ENCODE peak calls at places on chromosomes 5 and 9, in nine cellular contexts. One of them, this sample, is unnamed.

GRCh38 chr5:160245506-160246100 is 16.3 kb downstream of the FABP6 start:
- DNase-seq in psoas muscle: no peak
- DNase-seq in activated CD8-positive, alpha-beta memory T cell treated with anti-CD3 and anti-CD28 coated beads for 24 hours: no peak
- DNase-seq in NCI-H2081: no peak
- DNase-seq in stimulated activated CD4-positive, alpha-beta T cell treated with anti-CD3 and anti-CD28 coated beads, Interleukin-1b, Interleukin-23, amount 100 ng/mL, for 24 hours: no peak
- DNase-seq in HEK293T: no peak
- DNase-seq in activated T-helper 1 cell treated with Interleukin-2 at 50 U/mL for 16 hours: no peak
- DNase-seq in DMS153: no peak
- DNase-seq in NCI-H510A: no peak
- DNase-seq in this sample: no peak

GRCh38 chr5:32076699-32077695 is 97.1 kb downstream of the GOLPH3 start:
- DNase-seq in psoas muscle: peak
- DNase-seq in activated CD8-positive, alpha-beta memory T cell treated with anti-CD3 and anti-CD28 coated beads for 24 hours: no peak
- DNase-seq in NCI-H2081: peak
- DNase-seq in stimulated activated CD4-positive, alpha-beta T cell treated with anti-CD3 and anti-CD28 coated beads, Interleukin-1b, Interleukin-23, amount 100 ng/mL, for 24 hours: peak
- DNase-seq in HEK293T: peak
- DNase-seq in activated T-helper 1 cell treated with Interleukin-2 at 50 U/mL for 16 hours: no peak
- DNase-seq in DMS153: no peak
- DNase-seq in NCI-H510A: no peak
- DNase-seq in this sample: peak

GRCh38 chr5:91126448-91126847 is 256.7 kb downstream of the ARRDC3 start:
- DNase-seq in psoas muscle: no peak
- DNase-seq in activated CD8-positive, alpha-beta memory T cell treated with anti-CD3 and anti-CD28 coated beads for 24 hours: no peak
- DNase-seq in NCI-H2081: no peak
- DNase-seq in stimulated activated CD4-positive, alpha-beta T cell treated with anti-CD3 and anti-CD28 coated beads, Interleukin-1b, Interleukin-23, amount 100 ng/mL, for 24 hours: no peak
- DNase-seq in HEK293T: no peak
- DNase-seq in activated T-helper 1 cell treated with Interleukin-2 at 50 U/mL for 16 hours: no peak
- DNase-seq in DMS153: no peak
- DNase-seq in NCI-H510A: no peak
- DNase-seq in this sample: no peak

GRCh38 chr9:137027369-137028012 is 546 bp downstream of the ABCA2 start:
- DNase-seq in psoas muscle: no peak
- DNase-seq in activated CD8-positive, alpha-beta memory T cell treated with anti-CD3 and anti-CD28 coated beads for 24 hours: peak
- DNase-seq in NCI-H2081: no peak
- DNase-seq in stimulated activated CD4-positive, alpha-beta T cell treated with anti-CD3 and anti-CD28 coated beads, Interleukin-1b, Interleukin-23, amount 100 ng/mL, for 24 hours: no peak
- DNase-seq in HEK293T: peak
- DNase-seq in activated T-helper 1 cell treated with Interleukin-2 at 50 U/mL for 16 hours: no peak
- DNase-seq in DMS153: no peak
- DNase-seq in NCI-H510A: no peak
- DNase-seq in this sample: no peak

GRCh38 chr5:54909126-54909525 is 76.3 kb downstream of the ESM1 start:
- DNase-seq in psoas muscle: no peak
- DNase-seq in activated CD8-positive, alpha-beta memory T cell treated with anti-CD3 and anti-CD28 coated beads for 24 hours: no peak
- DNase-seq in NCI-H2081: no peak
- DNase-seq in stimulated activated CD4-positive, alpha-beta T cell treated with anti-CD3 and anti-CD28 coated beads, Interleukin-1b, Interleukin-23, amount 100 ng/mL, for 24 hours: no peak
- DNase-seq in HEK293T: no peak
- DNase-seq in activated T-helper 1 cell treated with Interleukin-2 at 50 U/mL for 16 hours: no peak
- DNase-seq in DMS153: no peak
- DNase-seq in NCI-H510A: no peak
- DNase-seq in this sample: no peak

GRCh38 chr9:32378496-32378895 is 5.9 kb upstream of the ACO1 start:
- DNase-seq in psoas muscle: no peak
- DNase-seq in activated CD8-positive, alpha-beta memory T cell treated with anti-CD3 and anti-CD28 coated beads for 24 hours: no peak
- DNase-seq in NCI-H2081: peak
- DNase-seq in stimulated activated CD4-positive, alpha-beta T cell treated with anti-CD3 and anti-CD28 coated beads, Interleukin-1b, Interleukin-23, amount 100 ng/mL, for 24 hours: no peak
- DNase-seq in HEK293T: peak
- DNase-seq in activated T-helper 1 cell treated with Interleukin-2 at 50 U/mL for 16 hours: peak
- DNase-seq in DMS153: peak
- DNase-seq in NCI-H510A: peak
- DNase-seq in this sample: peak

GRCh38 chr9:83274787-83275186 is 211.8 kb upstream of the RASEF start:
- DNase-seq in psoas muscle: no peak
- DNase-seq in activated CD8-positive, alpha-beta memory T cell treated with anti-CD3 and anti-CD28 coated beads for 24 hours: no peak
- DNase-seq in NCI-H2081: no peak
- DNase-seq in stimulated activated CD4-positive, alpha-beta T cell treated with anti-CD3 and anti-CD28 coated beads, Interleukin-1b, Interleukin-23, amount 100 ng/mL, for 24 hours: no peak
- DNase-seq in HEK293T: no peak
- DNase-seq in activated T-helper 1 cell treated with Interleukin-2 at 50 U/mL for 16 hours: no peak
- DNase-seq in DMS153: no peak
- DNase-seq in NCI-H510A: peak
- DNase-seq in this sample: no peak

GRCh38 chr9:81885586-81885985 is 42.6 kb upstream of the SPATA31D4 start:
- DNase-seq in psoas muscle: no peak
- DNase-seq in activated CD8-positive, alpha-beta memory T cell treated with anti-CD3 and anti-CD28 coated beads for 24 hours: no peak
- DNase-seq in NCI-H2081: no peak
- DNase-seq in stimulated activated CD4-positive, alpha-beta T cell treated with anti-CD3 and anti-CD28 coated beads, Interleukin-1b, Interleukin-23, amount 100 ng/mL, for 24 hours: no peak
- DNase-seq in HEK293T: no peak
- DNase-seq in activated T-helper 1 cell treated with Interleukin-2 at 50 U/mL for 16 hours: no peak
- DNase-seq in DMS153: no peak
- DNase-seq in NCI-H510A: no peak
- DNase-seq in this sample: no peak

GRCh38 chr5:147407094-147407681 is 102.7 kb downstream of the DPYSL3 start:
- DNase-seq in psoas muscle: no peak
- DNase-seq in activated CD8-positive, alpha-beta memory T cell treated with anti-CD3 and anti-CD28 coated beads for 24 hours: no peak
- DNase-seq in NCI-H2081: no peak
- DNase-seq in stimulated activated CD4-positive, alpha-beta T cell treated with anti-CD3 and anti-CD28 coated beads, Interleukin-1b, Interleukin-23, amount 100 ng/mL, for 24 hours: no peak
- DNase-seq in HEK293T: no peak
- DNase-seq in activated T-helper 1 cell treated with Interleukin-2 at 50 U/mL for 16 hours: no peak
- DNase-seq in DMS153: no peak
- DNase-seq in NCI-H510A: no peak
- DNase-seq in this sample: no peak

GRCh38 chr5:96114736-96115466 is 153.2 kb upstream of the ELL2 start:
- DNase-seq in psoas muscle: no peak
- DNase-seq in activated CD8-positive, alpha-beta memory T cell treated with anti-CD3 and anti-CD28 coated beads for 24 hours: no peak
- DNase-seq in NCI-H2081: no peak
- DNase-seq in stimulated activated CD4-positive, alpha-beta T cell treated with anti-CD3 and anti-CD28 coated beads, Interleukin-1b, Interleukin-23, amount 100 ng/mL, for 24 hours: no peak
- DNase-seq in HEK293T: no peak
- DNase-seq in activated T-helper 1 cell treated with Interleukin-2 at 50 U/mL for 16 hours: no peak
- DNase-seq in DMS153: no peak
- DNase-seq in NCI-H510A: no peak
- DNase-seq in this sample: no peak

GRCh38 chr5:133612021-133612860 is at the start of gene FSTL4:
- DNase-seq in psoas muscle: no peak
- DNase-seq in activated CD8-positive, alpha-beta memory T cell treated with anti-CD3 and anti-CD28 coated beads for 24 hours: peak
- DNase-seq in NCI-H2081: peak
- DNase-seq in stimulated activated CD4-positive, alpha-beta T cell treated with anti-CD3 and anti-CD28 coated beads, Interleukin-1b, Interleukin-23, amount 100 ng/mL, for 24 hours: peak
- DNase-seq in HEK293T: peak
- DNase-seq in activated T-helper 1 cell treated with Interleukin-2 at 50 U/mL for 16 hours: no peak
- DNase-seq in DMS153: peak
- DNase-seq in NCI-H510A: peak
- DNase-seq in this sample: peak

GRCh38 chr9:136484153-136485048 is 1.6 kb upstream of the SEC16A start:
- DNase-seq in psoas muscle: no peak
- DNase-seq in activated CD8-positive, alpha-beta memory T cell treated with anti-CD3 and anti-CD28 coated beads for 24 hours: no peak
- DNase-seq in NCI-H2081: no peak
- DNase-seq in stimulated activated CD4-positive, alpha-beta T cell treated with anti-CD3 and anti-CD28 coated beads, Interleukin-1b, Interleukin-23, amount 100 ng/mL, for 24 hours: no peak
- DNase-seq in HEK293T: no peak
- DNase-seq in activated T-helper 1 cell treated with Interleukin-2 at 50 U/mL for 16 hours: no peak
- DNase-seq in DMS153: peak
- DNase-seq in NCI-H510A: no peak
- DNase-seq in this sample: no peak

GRCh38 chr5:101473483-101473882 is 570.4 kb upstream of the ST8SIA4 start:
- DNase-seq in psoas muscle: no peak
- DNase-seq in activated CD8-positive, alpha-beta memory T cell treated with anti-CD3 and anti-CD28 coated beads for 24 hours: no peak
- DNase-seq in NCI-H2081: no peak
- DNase-seq in stimulated activated CD4-positive, alpha-beta T cell treated with anti-CD3 and anti-CD28 coated beads, Interleukin-1b, Interleukin-23, amount 100 ng/mL, for 24 hours: no peak
- DNase-seq in HEK293T: no peak
- DNase-seq in activated T-helper 1 cell treated with Interleukin-2 at 50 U/mL for 16 hours: no peak
- DNase-seq in DMS153: no peak
- DNase-seq in NCI-H510A: no peak
- DNase-seq in this sample: no peak

GRCh38 chr9:696332-697090 is 145.0 kb upstream of the DMRT1 start:
- DNase-seq in psoas muscle: no peak
- DNase-seq in activated CD8-positive, alpha-beta memory T cell treated with anti-CD3 and anti-CD28 coated beads for 24 hours: no peak
- DNase-seq in NCI-H2081: no peak
- DNase-seq in stimulated activated CD4-positive, alpha-beta T cell treated with anti-CD3 and anti-CD28 coated beads, Interleukin-1b, Interleukin-23, amount 100 ng/mL, for 24 hours: no peak
- DNase-seq in HEK293T: no peak
- DNase-seq in activated T-helper 1 cell treated with Interleukin-2 at 50 U/mL for 16 hours: no peak
- DNase-seq in DMS153: no peak
- DNase-seq in NCI-H510A: no peak
- DNase-seq in this sample: no peak

GRCh38 chr5:150138551-150139265 is 16.9 kb downstream of the PDGFRB start:
- DNase-seq in psoas muscle: peak
- DNase-seq in activated CD8-positive, alpha-beta memory T cell treated with anti-CD3 and anti-CD28 coated beads for 24 hours: no peak
- DNase-seq in NCI-H2081: no peak
- DNase-seq in stimulated activated CD4-positive, alpha-beta T cell treated with anti-CD3 and anti-CD28 coated beads, Interleukin-1b, Interleukin-23, amount 100 ng/mL, for 24 hours: no peak
- DNase-seq in HEK293T: no peak
- DNase-seq in activated T-helper 1 cell treated with Interleukin-2 at 50 U/mL for 16 hours: no peak
- DNase-seq in DMS153: no peak
- DNase-seq in NCI-H510A: no peak
- DNase-seq in this sample: no peak

GRCh38 chr5:135625961-135626360 is 47.2 kb upstream of the CXCL14 start:
- DNase-seq in psoas muscle: no peak
- DNase-seq in activated CD8-positive, alpha-beta memory T cell treated with anti-CD3 and anti-CD28 coated beads for 24 hours: no peak
- DNase-seq in NCI-H2081: no peak
- DNase-seq in stimulated activated CD4-positive, alpha-beta T cell treated with anti-CD3 and anti-CD28 coated beads, Interleukin-1b, Interleukin-23, amount 100 ng/mL, for 24 hours: no peak
- DNase-seq in HEK293T: no peak
- DNase-seq in activated T-helper 1 cell treated with Interleukin-2 at 50 U/mL for 16 hours: no peak
- DNase-seq in DMS153: no peak
- DNase-seq in NCI-H510A: no peak
- DNase-seq in this sample: no peak

GRCh38 chr5:89064691-89065207 is 181.8 kb upstream of the MEF2C start:
- DNase-seq in psoas muscle: no peak
- DNase-seq in activated CD8-positive, alpha-beta memory T cell treated with anti-CD3 and anti-CD28 coated beads for 24 hours: no peak
- DNase-seq in NCI-H2081: no peak
- DNase-seq in stimulated activated CD4-positive, alpha-beta T cell treated with anti-CD3 and anti-CD28 coated beads, Interleukin-1b, Interleukin-23, amount 100 ng/mL, for 24 hours: no peak
- DNase-seq in HEK293T: no peak
- DNase-seq in activated T-helper 1 cell treated with Interleukin-2 at 50 U/mL for 16 hours: no peak
- DNase-seq in DMS153: no peak
- DNase-seq in NCI-H510A: no peak
- DNase-seq in this sample: no peak

GRCh38 chr5:108919591-108920326 is 172.1 kb downstream of the FER start:
- DNase-seq in psoas muscle: no peak
- DNase-seq in activated CD8-positive, alpha-beta memory T cell treated with anti-CD3 and anti-CD28 coated beads for 24 hours: no peak
- DNase-seq in NCI-H2081: no peak
- DNase-seq in stimulated activated CD4-positive, alpha-beta T cell treated with anti-CD3 and anti-CD28 coated beads, Interleukin-1b, Interleukin-23, amount 100 ng/mL, for 24 hours: no peak
- DNase-seq in HEK293T: no peak
- DNase-seq in activated T-helper 1 cell treated with Interleukin-2 at 50 U/mL for 16 hours: no peak
- DNase-seq in DMS153: no peak
- DNase-seq in NCI-H510A: no peak
- DNase-seq in this sample: no peak

GRCh38 chr5:61254969-61255555 is 77.0 kb upstream of the ZSWIM6 start:
- DNase-seq in psoas muscle: no peak
- DNase-seq in activated CD8-positive, alpha-beta memory T cell treated with anti-CD3 and anti-CD28 coated beads for 24 hours: no peak
- DNase-seq in NCI-H2081: no peak
- DNase-seq in stimulated activated CD4-positive, alpha-beta T cell treated with anti-CD3 and anti-CD28 coated beads, Interleukin-1b, Interleukin-23, amount 100 ng/mL, for 24 hours: no peak
- DNase-seq in HEK293T: no peak
- DNase-seq in activated T-helper 1 cell treated with Interleukin-2 at 50 U/mL for 16 hours: no peak
- DNase-seq in DMS153: no peak
- DNase-seq in NCI-H510A: no peak
- DNase-seq in this sample: no peak

GRCh38 chr9:134564431-134565170 is 77.0 kb upstream of the COL5A1 start:
- DNase-seq in psoas muscle: no peak
- DNase-seq in activated CD8-positive, alpha-beta memory T cell treated with anti-CD3 and anti-CD28 coated beads for 24 hours: no peak
- DNase-seq in NCI-H2081: no peak
- DNase-seq in stimulated activated CD4-positive, alpha-beta T cell treated with anti-CD3 and anti-CD28 coated beads, Interleukin-1b, Interleukin-23, amount 100 ng/mL, for 24 hours: no peak
- DNase-seq in HEK293T: no peak
- DNase-seq in activated T-helper 1 cell treated with Interleukin-2 at 50 U/mL for 16 hours: no peak
- DNase-seq in DMS153: no peak
- DNase-seq in NCI-H510A: no peak
- DNase-seq in this sample: no peak

GRCh38 chr5:37658440-37658839 is 181.4 kb downstream of the GDNF start:
- DNase-seq in psoas muscle: no peak
- DNase-seq in activated CD8-positive, alpha-beta memory T cell treated with anti-CD3 and anti-CD28 coated beads for 24 hours: no peak
- DNase-seq in NCI-H2081: no peak
- DNase-seq in stimulated activated CD4-positive, alpha-beta T cell treated with anti-CD3 and anti-CD28 coated beads, Interleukin-1b, Interleukin-23, amount 100 ng/mL, for 24 hours: no peak
- DNase-seq in HEK293T: no peak
- DNase-seq in activated T-helper 1 cell treated with Interleukin-2 at 50 U/mL for 16 hours: no peak
- DNase-seq in DMS153: no peak
- DNase-seq in NCI-H510A: no peak
- DNase-seq in this sample: no peak

GRCh38 chr5:59115345-59115744 is 532.5 kb downstream of the RAB3C start:
- DNase-seq in psoas muscle: no peak
- DNase-seq in activated CD8-positive, alpha-beta memory T cell treated with anti-CD3 and anti-CD28 coated beads for 24 hours: no peak
- DNase-seq in NCI-H2081: no peak
- DNase-seq in stimulated activated CD4-positive, alpha-beta T cell treated with anti-CD3 and anti-CD28 coated beads, Interleukin-1b, Interleukin-23, amount 100 ng/mL, for 24 hours: no peak
- DNase-seq in HEK293T: no peak
- DNase-seq in activated T-helper 1 cell treated with Interleukin-2 at 50 U/mL for 16 hours: no peak
- DNase-seq in DMS153: no peak
- DNase-seq in NCI-H510A: no peak
- DNase-seq in this sample: no peak

GRCh38 chr5:2006193-2006970 is 123.7 kb upstream of the IRX4 start:
- DNase-seq in psoas muscle: no peak
- DNase-seq in activated CD8-positive, alpha-beta memory T cell treated with anti-CD3 and anti-CD28 coated beads for 24 hours: no peak
- DNase-seq in NCI-H2081: no peak
- DNase-seq in stimulated activated CD4-positive, alpha-beta T cell treated with anti-CD3 and anti-CD28 coated beads, Interleukin-1b, Interleukin-23, amount 100 ng/mL, for 24 hours: no peak
- DNase-seq in HEK293T: no peak
- DNase-seq in activated T-helper 1 cell treated with Interleukin-2 at 50 U/mL for 16 hours: no peak
- DNase-seq in DMS153: no peak
- DNase-seq in NCI-H510A: no peak
- DNase-seq in this sample: no peak

GRCh38 chr5:113615708-113616107 is 102.2 kb downstream of the YTHDC2 start:
- DNase-seq in psoas muscle: no peak
- DNase-seq in activated CD8-positive, alpha-beta memory T cell treated with anti-CD3 and anti-CD28 coated beads for 24 hours: no peak
- DNase-seq in NCI-H2081: no peak
- DNase-seq in stimulated activated CD4-positive, alpha-beta T cell treated with anti-CD3 and anti-CD28 coated beads, Interleukin-1b, Interleukin-23, amount 100 ng/mL, for 24 hours: no peak
- DNase-seq in HEK293T: no peak
- DNase-seq in activated T-helper 1 cell treated with Interleukin-2 at 50 U/mL for 16 hours: no peak
- DNase-seq in DMS153: no peak
- DNase-seq in NCI-H510A: no peak
- DNase-seq in this sample: no peak

GRCh38 chr9:79944991-79945390 is 373.2 kb downstream of the TLE4 start:
- DNase-seq in psoas muscle: no peak
- DNase-seq in activated CD8-positive, alpha-beta memory T cell treated with anti-CD3 and anti-CD28 coated beads for 24 hours: no peak
- DNase-seq in NCI-H2081: no peak
- DNase-seq in stimulated activated CD4-positive, alpha-beta T cell treated with anti-CD3 and anti-CD28 coated beads, Interleukin-1b, Interleukin-23, amount 100 ng/mL, for 24 hours: no peak
- DNase-seq in HEK293T: no peak
- DNase-seq in activated T-helper 1 cell treated with Interleukin-2 at 50 U/mL for 16 hours: no peak
- DNase-seq in DMS153: no peak
- DNase-seq in NCI-H510A: no peak
- DNase-seq in this sample: no peak

GRCh38 chr5:137752873-137753226 is 1.3 kb downstream of the HNRNPA0 start:
- DNase-seq in psoas muscle: no peak
- DNase-seq in activated CD8-positive, alpha-beta memory T cell treated with anti-CD3 and anti-CD28 coated beads for 24 hours: peak
- DNase-seq in NCI-H2081: no peak
- DNase-seq in stimulated activated CD4-positive, alpha-beta T cell treated with anti-CD3 and anti-CD28 coated beads, Interleukin-1b, Interleukin-23, amount 100 ng/mL, for 24 hours: no peak
- DNase-seq in HEK293T: peak
- DNase-seq in activated T-helper 1 cell treated with Interleukin-2 at 50 U/mL for 16 hours: no peak
- DNase-seq in DMS153: no peak
- DNase-seq in NCI-H510A: no peak
- DNase-seq in this sample: no peak

GRCh38 chr5:68894673-68895072 is 199.1 kb upstream of the SLC30A5 start:
- DNase-seq in psoas muscle: no peak
- DNase-seq in activated CD8-positive, alpha-beta memory T cell treated with anti-CD3 and anti-CD28 coated beads for 24 hours: no peak
- DNase-seq in NCI-H2081: no peak
- DNase-seq in stimulated activated CD4-positive, alpha-beta T cell treated with anti-CD3 and anti-CD28 coated beads, Interleukin-1b, Interleukin-23, amount 100 ng/mL, for 24 hours: no peak
- DNase-seq in HEK293T: no peak
- DNase-seq in activated T-helper 1 cell treated with Interleukin-2 at 50 U/mL for 16 hours: no peak
- DNase-seq in DMS153: no peak
- DNase-seq in NCI-H510A: no peak
- DNase-seq in this sample: no peak

GRCh38 chr9:19998823-19999455 is 210.1 kb upstream of the SLC24A2 start:
- DNase-seq in psoas muscle: no peak
- DNase-seq in activated CD8-positive, alpha-beta memory T cell treated with anti-CD3 and anti-CD28 coated beads for 24 hours: no peak
- DNase-seq in NCI-H2081: no peak
- DNase-seq in stimulated activated CD4-positive, alpha-beta T cell treated with anti-CD3 and anti-CD28 coated beads, Interleukin-1b, Interleukin-23, amount 100 ng/mL, for 24 hours: no peak
- DNase-seq in HEK293T: no peak
- DNase-seq in activated T-helper 1 cell treated with Interleukin-2 at 50 U/mL for 16 hours: no peak
- DNase-seq in DMS153: no peak
- DNase-seq in NCI-H510A: no peak
- DNase-seq in this sample: no peak

GRCh38 chr9:108445431-108446018 is 410.3 kb downstream of the ACTL7B start:
- DNase-seq in psoas muscle: no peak
- DNase-seq in activated CD8-positive, alpha-beta memory T cell treated with anti-CD3 and anti-CD28 coated beads for 24 hours: no peak
- DNase-seq in NCI-H2081: no peak
- DNase-seq in stimulated activated CD4-positive, alpha-beta T cell treated with anti-CD3 and anti-CD28 coated beads, Interleukin-1b, Interleukin-23, amount 100 ng/mL, for 24 hours: no peak
- DNase-seq in HEK293T: no peak
- DNase-seq in activated T-helper 1 cell treated with Interleukin-2 at 50 U/mL for 16 hours: no peak
- DNase-seq in DMS153: peak
- DNase-seq in NCI-H510A: peak
- DNase-seq in this sample: no peak

GRCh38 chr9:68991457-68991856 is 22.5 kb downstream of the PRKACG start:
- DNase-seq in psoas muscle: no peak
- DNase-seq in activated CD8-positive, alpha-beta memory T cell treated with anti-CD3 and anti-CD28 coated beads for 24 hours: no peak
- DNase-seq in NCI-H2081: no peak
- DNase-seq in stimulated activated CD4-positive, alpha-beta T cell treated with anti-CD3 and anti-CD28 coated beads, Interleukin-1b, Interleukin-23, amount 100 ng/mL, for 24 hours: no peak
- DNase-seq in HEK293T: no peak
- DNase-seq in activated T-helper 1 cell treated with Interleukin-2 at 50 U/mL for 16 hours: no peak
- DNase-seq in DMS153: no peak
- DNase-seq in NCI-H510A: no peak
- DNase-seq in this sample: no peak

GRCh38 chr5:14176888-14177287 is 33.7 kb downstream of the TRIO start:
- DNase-seq in psoas muscle: no peak
- DNase-seq in activated CD8-positive, alpha-beta memory T cell treated with anti-CD3 and anti-CD28 coated beads for 24 hours: no peak
- DNase-seq in NCI-H2081: no peak
- DNase-seq in stimulated activated CD4-positive, alpha-beta T cell treated with anti-CD3 and anti-CD28 coated beads, Interleukin-1b, Interleukin-23, amount 100 ng/mL, for 24 hours: no peak
- DNase-seq in HEK293T: no peak
- DNase-seq in activated T-helper 1 cell treated with Interleukin-2 at 50 U/mL for 16 hours: no peak
- DNase-seq in DMS153: no peak
- DNase-seq in NCI-H510A: no peak
- DNase-seq in this sample: no peak

This sample was measured in germinal center.